ENCODE peak calls at places on chromosome 18, in eight cellular contexts. H, A, D, U, K, F, J and G are unnamed samples.

GRCh38 chr18:73826098-73826497 is 321.5 kb downstream of the FBXO15 start:
- DNase-seq in D (no peak), A (no peak), F (no peak), K (no peak), H (no peak), J (no peak), U (no peak), G (no peak)

GRCh38 chr18:48194787-48195186 is 214.4 kb downstream of the ZBTB7C start:
- DNase-seq in J (no peak), K (no peak), D (no peak), F (peak), A (no peak), H (no peak), U (no peak), G (no peak)

GRCh38 chr18:12516049-12516677 is 108.4 kb downstream of the PRELID3A start:
- DNase-seq in U (no peak), K (no peak), D (peak), F (no peak), J (peak), H (no peak), A (no peak), G (no peak)

GRCh38 chr18:22914633-22915032 is 18.5 kb upstream of the RBBP8 start:
- DNase-seq in A (no peak), F (no peak), J (no peak), H (no peak), D (no peak), K (no peak), U (no peak), G (no peak)

GRCh38 chr18:31555971-31556747 is 35.5 kb upstream of the TTR start:
- DNase-seq in F (no peak), H (peak), J (peak), U (no peak), A (peak), D (peak), K (peak), G (no peak)

GRCh38 chr18:21000667-21001066 is 110.9 kb downstream of the ROCK1 start:
- DNase-seq in H (no peak), U (no peak), F (no peak), J (no peak), K (no peak), A (no peak), D (no peak), G (no peak)

GRCh38 chr18:48994044-48994651 is 43.4 kb upstream of the SMAD7 start:
- DNase-seq in J (peak), D (no peak), F (no peak), H (no peak), A (no peak), U (peak), K (no peak), G (no peak)

GRCh38 chr18:23230688-23231087 is 95.4 kb downstream of the CABLES1 start:
- DNase-seq in K (no peak), D (no peak), F (peak), A (no peak), U (peak), J (no peak), H (no peak), G (no peak)

GRCh38 chr18:59512025-59512710 is 153.1 kb upstream of the LMAN1 start:
- DNase-seq in H (no peak), K (no peak), D (no peak), A (no peak), F (no peak), J (no peak), U (no peak), G (no peak)

GRCh38 chr18:46051731-46052461 is 20.2 kb downstream of the PSTPIP2 start:
- DNase-seq in H (no peak), J (peak), F (peak), D (no peak), K (no peak), U (no peak), A (no peak), G (peak)

GRCh38 chr18:39647627-39648502 is 2082.3 kb upstream of the CELF4 start:
- DNase-seq in A (no peak), D (no peak), K (no peak), J (peak), H (no peak), U (no peak), F (no peak), G (no peak)

GRCh38 chr18:44969214-44969842 is 288.6 kb downstream of the SETBP1 start:
- DNase-seq in D (no peak), J (no peak), A (no peak), F (no peak), K (no peak), U (no peak), H (no peak), G (no peak)

GRCh38 chr18:63646916-63647315 is 2.9 kb upstream of the SERPINB4 start:
- DNase-seq in K (no peak), J (no peak), F (no peak), D (no peak), A (no peak), H (no peak), U (no peak), G (no peak)

GRCh38 chr18:67104700-67105284 is 411.7 kb downstream of the DSEL start:
- DNase-seq in K (peak), H (no peak), U (peak), D (peak), F (peak), A (peak), J (peak), G (no peak)

GRCh38 chr18:48841381-48842258 is 109.1 kb downstream of the SMAD7 start:
- DNase-seq in U (peak), K (peak), A (no peak), D (no peak), J (no peak), F (peak), H (no peak), G (no peak)

GRCh38 chr18:71020342-71021096 is 731.7 kb downstream of the SOCS6 start:
- DNase-seq in J (no peak), H (no peak), U (no peak), F (no peak), A (no peak), D (no peak), K (no peak), G (no peak)

GRCh38 chr18:54712315-54712714 is 116.0 kb upstream of the RAB27B start:
- DNase-seq in U (no peak), D (no peak), H (peak), F (no peak), A (no peak), J (peak), K (no peak), G (no peak)

GRCh38 chr18:36706313-36706881 is 122.4 kb downstream of the TPGS2 start:
- DNase-seq in U (no peak), A (no peak), F (no peak), D (no peak), J (no peak), H (no peak), K (no peak), G (no peak)

GRCh38 chr18:39453882-39454281 is 1888.3 kb upstream of the CELF4 start:
- DNase-seq in F (no peak), D (peak), H (no peak), U (peak), J (peak), A (no peak), K (peak), G (no peak)

GRCh38 chr18:48230459-48231113 is 178.6 kb downstream of the ZBTB7C start:
- DNase-seq in J (peak), H (peak), A (no peak), D (no peak), K (peak), F (peak), U (peak), G (no peak)

GRCh38 chr18:44742741-44743311 is 62.1 kb downstream of the SETBP1 start:
- DNase-seq in D (peak), F (no peak), U (no peak), K (no peak), J (peak), H (no peak), A (no peak), G (no peak)

GRCh38 chr18:45682181-45682580 is 41.8 kb upstream of the SLC14A1 start:
- DNase-seq in K (no peak), F (no peak), J (no peak), U (no peak), H (no peak), A (no peak), D (no peak), G (peak)

GRCh38 chr18:64720781-64721464 is 572.0 kb upstream of the LINC00305 start:
- DNase-seq in D (no peak), F (no peak), A (no peak), J (no peak), U (no peak), H (no peak), K (no peak), G (no peak)

GRCh38 chr18:44786697-44787096 is 106.0 kb downstream of the SETBP1 start:
- DNase-seq in H (no peak), A (no peak), J (no peak), F (no peak), D (no peak), U (no peak), K (no peak), G (no peak)

GRCh38 chr18:5542393-5543035 is 1.3 kb downstream of the EPB41L3 start:
- DNase-seq in H (no peak), U (no peak), J (no peak), A (no peak), K (peak), D (no peak), F (no peak), G (no peak)

GRCh38 chr18:7333163-7333562 is 102.3 kb downstream of the LRRC30 start:
- DNase-seq in A (no peak), F (no peak), H (no peak), K (no peak), U (no peak), D (no peak), J (no peak), G (peak)

GRCh38 chr18:12659904-12660605 is 2.1 kb upstream of the SPIRE1 start:
- DNase-seq in A (peak), J (peak), F (no peak), U (no peak), K (peak), H (peak), D (peak), G (no peak)

GRCh38 chr18:24763765-24764548 is 303.5 kb downstream of the HRH4 start:
- DNase-seq in J (no peak), K (no peak), U (no peak), H (no peak), A (no peak), F (no peak), D (no peak), G (no peak)

GRCh38 chr18:46630160-46630559 is 26.9 kb downstream of the LOXHD1 start:
- DNase-seq in H (no peak), U (peak), F (peak), D (no peak), J (no peak), A (no peak), K (no peak), G (peak)

GRCh38 chr18:10406172-10406663 is 48.2 kb upstream of the APCDD1 start:
- DNase-seq in J (no peak), A (no peak), K (no peak), H (no peak), D (no peak), U (no peak), F (no peak), G (no peak)

GRCh38 chr18:75124967-75125358 is 84.0 kb downstream of the PTGR3 start:
- DNase-seq in A (no peak), J (no peak), K (no peak), D (no peak), U (no peak), F (no peak), H (no peak), G (peak)